ENCODE peak calls at places on chromosomes 7 and 10, in nine cellular contexts. B, Z, K, W, G, Y, A, H and Q are unnamed samples.

GRCh38 chr7:92698237-92698841 is 108.1 kb upstream of the FAM133B start:
- DNase-seq in B (no peak), Z (peak; percentile 68), K (peak; percentile 91), W (peak; percentile 82), G (peak; percentile 39), Y (no peak), A (no peak), H (no peak), Q (peak; percentile 88)

GRCh38 chr7:91325731-91326130 is 61.5 kb downstream of the FZD1 start:
- DNase-seq in B (no peak), Z (no peak), K (no peak), W (no peak), G (no peak), Y (no peak), A (no peak), H (no peak), Q (no peak)

GRCh38 chr7:128381161-128381821 is 19.8 kb upstream of the PRRT4 start:
- DNase-seq in B (peak; percentile 65), Z (peak; percentile 76), K (peak; percentile 60), W (no peak), G (no peak), Y (peak; percentile 96), A (no peak), H (peak; percentile 69), Q (peak; percentile 53)

GRCh38 chr7:143361552-143362125 is 874 bp downstream of the FAM131B start:
- DNase-seq in B (no peak), Z (no peak), K (no peak), W (no peak), G (peak; percentile 47), Y (peak; percentile 70), A (no peak), H (no peak), Q (no peak)

GRCh38 chr7:142307246-142307900 is 49.5 kb upstream of the PRSS58 start:
- DNase-seq in B (no peak), Z (no peak), K (no peak), W (no peak), G (no peak), Y (no peak), A (no peak), H (no peak), Q (no peak)

GRCh38 chr7:132185150-132185549 is 391.1 kb downstream of the PLXNA4 start:
- DNase-seq in B (no peak), Z (no peak), K (no peak), W (no peak), G (no peak), Y (no peak), A (no peak), H (no peak), Q (no peak)

GRCh38 chr7:128863433-128863989 is 855 bp downstream of the ATP6V1F start:
- DNase-seq in B (no peak), Z (peak; percentile 91), K (peak; percentile 87), W (peak; percentile 58), G (peak; percentile 37), Y (peak; percentile 65), A (no peak), H (peak; percentile 67), Q (peak; percentile 75)

GRCh38 chr10:32298066-32298812 is 48.7 kb downstream of the EPC1 start:
- DNase-seq in B (no peak), Z (no peak), K (no peak), W (peak; percentile 65), G (no peak), Y (no peak), A (no peak), H (no peak), Q (no peak)

GRCh38 chr7:77232467-77232866 is 32.8 kb upstream of the FGL2 start:
- DNase-seq in B (no peak), Z (no peak), K (no peak), W (no peak), G (no peak), Y (no peak), A (no peak), H (no peak), Q (no peak)

GRCh38 chr10:12444981-12445700 is 95.8 kb downstream of the CAMK1D start:
- DNase-seq in B (no peak), Z (no peak), K (no peak), W (no peak), G (no peak), Y (no peak), A (no peak), H (no peak), Q (no peak)

GRCh38 chr10:69680610-69681009 is 50.6 kb downstream of the FAM241B start:
- DNase-seq in B (no peak), Z (peak; percentile 49), K (no peak), W (no peak), G (no peak), Y (no peak), A (no peak), H (no peak), Q (no peak)

GRCh38 chr7:107785170-107785569 is 17.9 kb downstream of the SLC26A3 start:
- DNase-seq in B (no peak), Z (no peak), K (no peak), W (no peak), G (no peak), Y (no peak), A (no peak), H (no peak), Q (no peak)

GRCh38 chr7:26627871-26628270 is 236.5 kb downstream of the SKAP2 start:
- DNase-seq in B (no peak), Z (no peak), K (no peak), W (no peak), G (peak; percentile 89), Y (peak; percentile 29), A (no peak), H (no peak), Q (no peak)

GRCh38 chr10:1268856-1269255 is 212.7 kb downstream of the WDR37 start:
- DNase-seq in B (no peak), Z (no peak), K (no peak), W (no peak), G (no peak), Y (no peak), A (no peak), H (no peak), Q (no peak)

GRCh38 chr10:98414932-98415709 is at the start of gene PYROXD2:
- DNase-seq in B (peak; percentile 91), Z (peak; percentile 88), K (peak; percentile 89), W (peak; percentile 92), G (peak; percentile 80), Y (peak; percentile 81), A (peak; percentile 95), H (peak; percentile 93), Q (peak; percentile 91)

GRCh38 chr7:19470031-19470430 is 238.8 kb downstream of the POLR1F start:
- DNase-seq in B (no peak), Z (no peak), K (peak; percentile 29), W (no peak), G (no peak), Y (no peak), A (no peak), H (no peak), Q (no peak)

GRCh38 chr7:105759670-105760548 is 116.5 kb downstream of the ATXN7L1 start:
- DNase-seq in B (no peak), Z (peak; percentile 53), K (peak; percentile 76), W (peak; percentile 46), G (peak; percentile 40), Y (no peak), A (no peak), H (peak; percentile 36), Q (peak; percentile 82)

GRCh38 chr7:131786204-131786603 is 229.8 kb upstream of the PODXL start:
- DNase-seq in B (no peak), Z (no peak), K (no peak), W (no peak), G (no peak), Y (no peak), A (no peak), H (no peak), Q (no peak)

GRCh38 chr10:71821909-71822763 is 28.9 kb downstream of the PSAP start:
- DNase-seq in B (no peak), Z (no peak), K (no peak), W (no peak), G (no peak), Y (no peak), A (no peak), H (no peak), Q (no peak)

GRCh38 chr7:40572810-40573470 is 438.1 kb downstream of the SUGCT start:
- DNase-seq in B (no peak), Z (no peak), K (peak; percentile 59), W (peak; percentile 27), G (no peak), Y (no peak), A (no peak), H (no peak), Q (peak; percentile 59)

GRCh38 chr10:73871915-73872710 is 2.2 kb downstream of the CAMK2G start:
- DNase-seq in B (no peak), Z (peak; percentile 59), K (no peak), W (peak; percentile 56), G (no peak), Y (no peak), A (no peak), H (no peak), Q (no peak)

GRCh38 chr7:17130281-17131059 is 168.0 kb upstream of the AHR start:
- DNase-seq in B (no peak), Z (no peak), K (peak; percentile 68), W (peak; percentile 75), G (no peak), Y (no peak), A (no peak), H (peak; percentile 25), Q (peak; percentile 52)